ENCODE peak calls at places on chromosome 10, in eight cellular contexts. T is posterior cingulate gyrus; O is NCI-H2029; E is RPMI8226; V is dermis blood vessel endothelial cell; L is stimulated activated CD8-positive, alpha-beta memory T cell treated with anti-CD3 and anti-CD28 coated beads, Interleukin-2, amount 100 ng/mL, for 48 hours; R is NCI-H2081; X is AG04450. U is an unnamed sample.

GRCh38 chr10:47112612-47113011 is 187.4 kb upstream of the GDF10 start:
- DNase-seq in V (no peak), X (no peak), E (no peak), L (no peak), O (no peak), R (no peak), T (no peak), U (no peak)

GRCh38 chr10:34565934-34566333 is 249.2 kb downstream of the PARD3 start:
- DNase-seq in V (no peak), X (no peak), R (no peak), T (no peak), E (no peak), L (no peak), O (no peak), U (no peak)

GRCh38 chr10:94546616-94547175 is 1.1 kb downstream of the HELLS start:
- DNase-seq in X (no peak), O (no peak), R (peak), E (peak), V (peak), T (no peak), L (no peak), U (no peak)

GRCh38 chr10:52818019-52818418 is 45.4 kb upstream of the MBL2 start:
- DNase-seq in L (no peak), X (no peak), O (no peak), E (peak), V (peak), R (peak), T (no peak), U (no peak)

GRCh38 chr10:69004821-69005220 is 16.2 kb downstream of the KIFBP start:
- DNase-seq in E (peak), V (peak), L (no peak), R (no peak), O (no peak), T (no peak), X (peak), U (no peak)

GRCh38 chr10:34489973-34490372 is 325.1 kb downstream of the PARD3 start:
- DNase-seq in R (no peak), E (no peak), T (no peak), V (no peak), X (peak), O (no peak), L (no peak), U (no peak)

GRCh38 chr10:14815681-14816080 is 22.2 kb downstream of the CDNF start:
- DNase-seq in V (no peak), T (no peak), R (no peak), E (no peak), L (no peak), O (no peak), X (no peak), U (no peak)

GRCh38 chr10:15541376-15541775 is 170.3 kb upstream of the FAM171A1 start:
- DNase-seq in E (no peak), O (no peak), X (no peak), T (no peak), L (no peak), V (no peak), R (no peak), U (no peak)

GRCh38 chr10:103855424-103855823 is at the start of gene SH3PXD2A:
- DNase-seq in O (no peak), X (no peak), V (peak), T (no peak), R (peak), E (peak), L (no peak), U (peak)